ENCODE peak calls at places on chromosomes 13 and 19, in seven cellular contexts. One of them, this sample, is unnamed. For H3K4me1, the result is how much of the 10 kb centered on the place peaks cover.

GRCh38 chr19:4077800-4078683 is 11.3 kb upstream of the ZBTB7A start:
- DNase-seq in A549: no peak
- DNase-seq in fibroblast of lung: peak
- DNase-seq in ascending aorta: no peak
- DNase-seq in body of pancreas: no peak
- DNase-seq in lower lobe of right lung: peak
- DNase-seq in uterus: peak
- DNase-seq in this sample: peak

GRCh38 chr13:93727301-93728141 is 500.9 kb downstream of the GPC6 start:
- DNase-seq in lower lobe of right lung: no peak
- DNase-seq in A549: no peak
- DNase-seq in fibroblast of lung: peak
- DNase-seq in body of pancreas: no peak
- DNase-seq in ascending aorta: no peak
- DNase-seq in uterus: no peak
- DNase-seq in this sample: no peak

GRCh38 chr13:42720116-42720857 is 61.1 kb upstream of the FAM216B start:
- DNase-seq in A549: peak
- DNase-seq in body of pancreas: no peak
- DNase-seq in lower lobe of right lung: no peak
- DNase-seq in ascending aorta: peak
- DNase-seq in uterus: peak
- DNase-seq in fibroblast of lung: peak
- DNase-seq in this sample: no peak

GRCh38 chr19:3536429-3537100 is 2.4 kb upstream of the TEKTIP1 start:
- DNase-seq in lower lobe of right lung: no peak
- DNase-seq in fibroblast of lung: no peak
- DNase-seq in ascending aorta: no peak
- DNase-seq in uterus: no peak
- DNase-seq in A549: no peak
- DNase-seq in body of pancreas: no peak
- DNase-seq in this sample: peak

GRCh38 chr13:60790620-60791019 is 393.6 kb downstream of the TDRD3 start:
- DNase-seq in body of pancreas: no peak
- DNase-seq in ascending aorta: no peak
- DNase-seq in A549: no peak
- DNase-seq in uterus: peak
- DNase-seq in fibroblast of lung: no peak
- DNase-seq in lower lobe of right lung: no peak
- DNase-seq in this sample: no peak

GRCh38 chr19:54266133-54266532 is 9.1 kb upstream of the LILRB5 start:
- DNase-seq in uterus: peak
- DNase-seq in lower lobe of right lung: peak
- DNase-seq in A549: peak
- DNase-seq in fibroblast of lung: peak
- DNase-seq in body of pancreas: peak
- DNase-seq in ascending aorta: no peak
- DNase-seq in this sample: peak

GRCh38 chr19:13262450-13262849 is 112.2 kb downstream of the IER2 start:
- DNase-seq in body of pancreas: no peak
- DNase-seq in ascending aorta: no peak
- DNase-seq in A549: peak
- DNase-seq in fibroblast of lung: peak
- DNase-seq in lower lobe of right lung: no peak
- DNase-seq in uterus: no peak
- DNase-seq in this sample: no peak

GRCh38 chr13:93847162-93847561 is 620.6 kb downstream of the GPC6 start:
- DNase-seq in A549: peak
- DNase-seq in fibroblast of lung: peak
- DNase-seq in lower lobe of right lung: no peak
- DNase-seq in uterus: no peak
- DNase-seq in ascending aorta: no peak
- DNase-seq in body of pancreas: no peak
- DNase-seq in this sample: no peak

GRCh38 chr19:10831980-10832658 is 3.9 kb downstream of the TMED1 start:
- DNase-seq in lower lobe of right lung: no peak
- DNase-seq in uterus: no peak
- DNase-seq in fibroblast of lung: no peak
- DNase-seq in body of pancreas: no peak
- DNase-seq in ascending aorta: no peak
- DNase-seq in A549: no peak
- DNase-seq in this sample: no peak

GRCh38 chr13:80083516-80084085 is 257.3 kb downstream of the SPRY2 start:
- DNase-seq in body of pancreas: no peak
- DNase-seq in fibroblast of lung: no peak
- DNase-seq in ascending aorta: no peak
- DNase-seq in uterus: no peak
- DNase-seq in A549: no peak
- DNase-seq in lower lobe of right lung: no peak
- DNase-seq in this sample: no peak

GRCh38 chr19:10184636-10185035 is 10.1 kb downstream of the DNMT1 start:
- DNase-seq in ascending aorta: no peak
- DNase-seq in A549: no peak
- DNase-seq in lower lobe of right lung: no peak
- DNase-seq in body of pancreas: no peak
- DNase-seq in fibroblast of lung: no peak
- DNase-seq in uterus: no peak
- DNase-seq in this sample: no peak

GRCh38 chr19:29266603-29267002 is 53.7 kb upstream of the UQCRFS1 start:
- DNase-seq in ascending aorta: no peak
- DNase-seq in uterus: no peak
- DNase-seq in lower lobe of right lung: no peak
- DNase-seq in A549: no peak
- DNase-seq in fibroblast of lung: no peak
- DNase-seq in body of pancreas: no peak
- DNase-seq in this sample: no peak

GRCh38 chr13:107642841-107643240 is 572.5 kb downstream of the LIG4 start:
- DNase-seq in lower lobe of right lung: no peak
- DNase-seq in uterus: no peak
- DNase-seq in ascending aorta: no peak
- DNase-seq in body of pancreas: no peak
- DNase-seq in A549: no peak
- DNase-seq in fibroblast of lung: peak
- DNase-seq in this sample: no peak

GRCh38 chr19:17997969-17998826 is 9.8 kb upstream of the ARRDC2 start:
- DNase-seq in ascending aorta: no peak
- DNase-seq in body of pancreas: no peak
- DNase-seq in uterus: no peak
- DNase-seq in A549: peak
- DNase-seq in lower lobe of right lung: no peak
- DNase-seq in fibroblast of lung: peak
- DNase-seq in this sample: no peak

GRCh38 chr13:74413482-74413881 is 279.3 kb upstream of the KLF12 start:
- DNase-seq in lower lobe of right lung: no peak
- DNase-seq in fibroblast of lung: no peak
- DNase-seq in body of pancreas: no peak
- DNase-seq in uterus: no peak
- DNase-seq in A549: no peak
- DNase-seq in ascending aorta: no peak
- DNase-seq in this sample: no peak

GRCh38 chr19:46818812-46819211 is 30.4 kb upstream of the SLC1A5 start:
- DNase-seq in body of pancreas: no peak
- DNase-seq in lower lobe of right lung: no peak
- DNase-seq in uterus: no peak
- DNase-seq in A549: peak
- DNase-seq in ascending aorta: no peak
- DNase-seq in fibroblast of lung: peak
- DNase-seq in this sample: no peak

DNA sequence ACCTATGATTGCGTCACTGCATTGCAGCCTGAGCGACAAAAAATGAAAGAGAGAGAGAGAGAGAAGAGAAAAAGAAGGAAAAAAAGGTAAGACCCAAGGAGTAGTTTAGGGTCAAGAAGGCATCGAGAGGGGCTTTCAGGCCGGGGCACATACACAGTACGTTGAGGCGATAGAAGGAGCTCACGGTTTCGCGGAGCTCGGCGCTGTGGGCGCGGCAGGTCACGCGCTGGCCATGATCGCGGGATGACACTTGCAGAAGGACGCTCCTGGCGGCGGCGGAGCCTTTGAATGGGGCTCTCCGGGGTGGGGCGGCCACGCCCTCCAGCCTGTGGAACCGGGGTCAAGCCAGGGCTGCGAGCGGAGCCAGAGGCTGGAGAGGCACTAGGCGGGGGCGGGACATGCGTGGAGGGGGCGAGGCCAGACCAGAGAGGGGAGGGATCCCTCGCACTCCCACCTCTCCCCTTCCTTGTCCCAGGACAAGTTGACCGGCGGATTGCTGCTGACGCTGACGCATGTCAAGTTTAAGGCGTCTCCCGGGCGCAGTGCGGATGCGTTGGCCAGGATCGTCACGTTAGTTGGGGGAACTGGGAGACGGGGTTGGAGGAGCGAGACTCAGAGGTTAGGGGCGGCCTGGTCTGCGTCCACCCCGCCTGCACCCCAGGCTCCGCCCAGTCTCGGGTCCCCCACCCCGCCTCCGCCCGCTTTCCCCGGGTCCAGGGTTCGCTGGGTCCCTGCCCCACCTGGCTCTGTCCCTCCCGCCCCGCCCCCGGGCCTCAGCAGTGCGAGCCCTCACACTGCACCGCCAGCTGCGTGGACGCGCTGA is 6.9 kb downstream of the NPHS1 start:
- DNase-seq in A549: peak
- DNase-seq in body of pancreas: peak
- DNase-seq in uterus: no peak
- DNase-seq in lower lobe of right lung: no peak
- DNase-seq in fibroblast of lung: no peak
- DNase-seq in ascending aorta: no peak
- DNase-seq in this sample: no peak
- H3K4me3 ChIP-seq in A549: peak
- H3K4me3 ChIP-seq in body of pancreas: no peak
- H3K4me3 ChIP-seq in uterus: no peak
- H3K4me3 ChIP-seq in lower lobe of right lung: peak
- H3K4me3 ChIP-seq in fibroblast of lung: no peak
- H3K4me3 ChIP-seq in ascending aorta: peak
- H3K4me3 ChIP-seq in this sample: peak

GRCh38 chr13:31056650-31057275 is 104.9 kb downstream of the HSPH1 start:
- DNase-seq in lower lobe of right lung: no peak
- DNase-seq in body of pancreas: no peak
- DNase-seq in A549: no peak
- DNase-seq in fibroblast of lung: peak
- DNase-seq in uterus: no peak
- DNase-seq in ascending aorta: no peak
- DNase-seq in this sample: no peak
- TF ChIP-seq CTCF in lower lobe of right lung: no peak
- TF ChIP-seq CTCF in body of pancreas: no peak
- TF ChIP-seq CTCF in A549: no peak
- TF ChIP-seq CTCF in fibroblast of lung: peak
- TF ChIP-seq CTCF in uterus: no peak
- TF ChIP-seq CTCF in ascending aorta: no peak
- TF ChIP-seq CTCF in this sample: no peak

DNA sequence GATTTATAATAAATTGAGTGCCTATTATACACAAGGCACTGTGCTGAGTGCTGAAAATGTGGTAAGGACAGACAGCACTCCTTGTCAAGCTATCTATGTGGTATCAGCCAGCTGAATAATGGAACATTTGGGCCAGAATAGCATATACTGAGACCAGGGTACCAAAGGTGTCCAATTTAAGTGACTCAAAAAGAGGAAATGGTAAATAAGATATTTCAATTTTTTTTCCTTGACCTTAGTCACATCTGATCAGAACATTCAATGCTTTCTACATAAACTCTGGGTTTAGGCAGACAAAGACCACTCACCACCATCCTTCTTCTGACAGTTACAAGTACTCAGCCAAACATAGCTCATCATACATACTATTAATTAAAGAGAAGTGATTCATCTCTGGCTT is 43.2 kb downstream of the RCBTB2 start:
- DNase-seq in A549: no peak
- DNase-seq in fibroblast of lung: no peak
- DNase-seq in lower lobe of right lung: no peak
- DNase-seq in ascending aorta: no peak
- DNase-seq in body of pancreas: no peak
- DNase-seq in uterus: no peak
- DNase-seq in this sample: no peak
- H3K4me1 ChIP-seq in A549: under half
- H3K4me1 ChIP-seq in fibroblast of lung: under half
- H3K4me1 ChIP-seq in lower lobe of right lung: under half
- H3K4me1 ChIP-seq in ascending aorta: under half
- H3K4me1 ChIP-seq in body of pancreas: under half
- H3K4me1 ChIP-seq in uterus: under half
- H3K4me1 ChIP-seq in this sample: under half

GRCh38 chr19:15126511-15126910 is 19.3 kb downstream of the SYDE1 start:
- DNase-seq in body of pancreas: no peak
- DNase-seq in lower lobe of right lung: no peak
- DNase-seq in ascending aorta: no peak
- DNase-seq in fibroblast of lung: no peak
- DNase-seq in A549: no peak
- DNase-seq in uterus: no peak
- DNase-seq in this sample: no peak
- H3K4me3 ChIP-seq in body of pancreas: no peak
- H3K4me3 ChIP-seq in lower lobe of right lung: no peak
- H3K4me3 ChIP-seq in ascending aorta: no peak
- H3K4me3 ChIP-seq in fibroblast of lung: no peak
- H3K4me3 ChIP-seq in A549: peak
- H3K4me3 ChIP-seq in uterus: no peak
- H3K4me3 ChIP-seq in this sample: no peak

GRCh38 chr13:114249062-114249461 is 14.4 kb downstream of the CDC16 start:
- DNase-seq in uterus: no peak
- DNase-seq in fibroblast of lung: no peak
- DNase-seq in body of pancreas: no peak
- DNase-seq in ascending aorta: no peak
- DNase-seq in A549: no peak
- DNase-seq in lower lobe of right lung: no peak
- DNase-seq in this sample: no peak
- TF ChIP-seq CTCF in uterus: no peak
- TF ChIP-seq CTCF in fibroblast of lung: no peak
- TF ChIP-seq CTCF in body of pancreas: no peak
- TF ChIP-seq CTCF in ascending aorta: no peak
- TF ChIP-seq CTCF in A549: no peak
- TF ChIP-seq CTCF in lower lobe of right lung: no peak
- TF ChIP-seq CTCF in this sample: no peak

DNA sequence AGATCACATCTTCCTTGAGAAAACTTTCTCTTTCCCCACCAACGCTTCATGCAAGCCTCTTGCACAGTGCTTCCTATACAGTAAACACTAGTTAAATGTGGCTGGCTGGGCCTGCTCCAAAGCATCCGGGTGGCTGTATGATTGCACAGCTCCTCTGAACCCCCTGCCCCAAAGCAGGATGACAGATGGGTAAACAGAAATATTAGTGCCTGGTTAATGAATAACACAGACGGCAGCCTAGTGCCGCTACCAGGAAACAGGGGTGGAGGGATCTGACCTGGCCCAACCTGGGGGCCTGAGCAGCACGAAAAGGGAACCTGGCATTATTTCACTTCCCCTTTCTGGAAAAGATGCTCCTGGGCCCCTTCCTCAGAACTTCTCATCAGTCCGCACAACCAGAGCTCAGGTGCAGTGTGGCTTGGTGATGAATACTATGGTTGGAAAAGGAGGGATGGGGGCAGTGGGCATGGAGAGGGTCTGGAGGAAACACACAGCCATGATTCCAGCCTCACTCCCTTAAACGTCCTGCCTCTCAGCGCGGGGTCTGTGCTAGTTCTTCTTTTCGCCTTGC is 10.8 kb downstream of the FFAR2 start:
- DNase-seq in fibroblast of lung: peak
- DNase-seq in uterus: no peak
- DNase-seq in lower lobe of right lung: peak
- DNase-seq in ascending aorta: no peak
- DNase-seq in A549: peak
- DNase-seq in body of pancreas: peak
- DNase-seq in this sample: peak
- H3K4me1 ChIP-seq in fibroblast of lung: under half
- H3K4me1 ChIP-seq in uterus: under half
- H3K4me1 ChIP-seq in lower lobe of right lung: under half
- H3K4me1 ChIP-seq in ascending aorta: under half
- H3K4me1 ChIP-seq in A549: under half
- H3K4me1 ChIP-seq in body of pancreas: under half
- H3K4me1 ChIP-seq in this sample: under half